ENCODE peak calls at places on chromosome 4, in six cellular contexts. One of them, this sample, is unnamed.

GRCh38 chr4:18689308-18689915 is 667.9 kb upstream of the LCORL start:
- DNase-seq in GM23338: peak
- DNase-seq in stimulated activated CD4-positive, alpha-beta T cell treated with anti-CD3 and anti-CD28 coated beads, Interleukin-4, amount 100 ng/mL, for 48 hours: peak
- DNase-seq in activated effector memory CD4-positive, alpha-beta T cell treated with anti-CD3 and anti-CD28 coated beads, Interleukin-2, amount 50 U/mL, for 16 hours: peak
- DNase-seq in hypothalamus: no peak
- DNase-seq in HCT116: peak
- DNase-seq in this sample: peak

GRCh38 chr4:28250646-28251045 is 1390.0 kb downstream of the STIM2 start:
- DNase-seq in HCT116: no peak
- DNase-seq in GM23338: no peak
- DNase-seq in hypothalamus: no peak
- DNase-seq in stimulated activated CD4-positive, alpha-beta T cell treated with anti-CD3 and anti-CD28 coated beads, Interleukin-4, amount 100 ng/mL, for 48 hours: no peak
- DNase-seq in activated effector memory CD4-positive, alpha-beta T cell treated with anti-CD3 and anti-CD28 coated beads, Interleukin-2, amount 50 U/mL, for 16 hours: no peak
- DNase-seq in this sample: no peak

GRCh38 chr4:183765121-183765990 is 106.3 kb downstream of the TRAPPC11 start:
- DNase-seq in hypothalamus: no peak
- DNase-seq in GM23338: peak
- DNase-seq in stimulated activated CD4-positive, alpha-beta T cell treated with anti-CD3 and anti-CD28 coated beads, Interleukin-4, amount 100 ng/mL, for 48 hours: no peak
- DNase-seq in activated effector memory CD4-positive, alpha-beta T cell treated with anti-CD3 and anti-CD28 coated beads, Interleukin-2, amount 50 U/mL, for 16 hours: no peak
- DNase-seq in HCT116: no peak
- DNase-seq in this sample: no peak

GRCh38 chr4:6230502-6230785 is 30.1 kb upstream of the JAKMIP1 start:
- DNase-seq in activated effector memory CD4-positive, alpha-beta T cell treated with anti-CD3 and anti-CD28 coated beads, Interleukin-2, amount 50 U/mL, for 16 hours: no peak
- DNase-seq in hypothalamus: no peak
- DNase-seq in stimulated activated CD4-positive, alpha-beta T cell treated with anti-CD3 and anti-CD28 coated beads, Interleukin-4, amount 100 ng/mL, for 48 hours: no peak
- DNase-seq in HCT116: no peak
- DNase-seq in GM23338: no peak
- DNase-seq in this sample: no peak

GRCh38 chr4:142406917-142407501 is 439.1 kb downstream of the INPP4B start:
- DNase-seq in GM23338: no peak
- DNase-seq in stimulated activated CD4-positive, alpha-beta T cell treated with anti-CD3 and anti-CD28 coated beads, Interleukin-4, amount 100 ng/mL, for 48 hours: no peak
- DNase-seq in activated effector memory CD4-positive, alpha-beta T cell treated with anti-CD3 and anti-CD28 coated beads, Interleukin-2, amount 50 U/mL, for 16 hours: peak
- DNase-seq in hypothalamus: no peak
- DNase-seq in HCT116: no peak
- DNase-seq in this sample: no peak

GRCh38 chr4:19736968-19737756 is 514.5 kb upstream of the SLIT2 start:
- DNase-seq in activated effector memory CD4-positive, alpha-beta T cell treated with anti-CD3 and anti-CD28 coated beads, Interleukin-2, amount 50 U/mL, for 16 hours: no peak
- DNase-seq in GM23338: no peak
- DNase-seq in HCT116: no peak
- DNase-seq in stimulated activated CD4-positive, alpha-beta T cell treated with anti-CD3 and anti-CD28 coated beads, Interleukin-4, amount 100 ng/mL, for 48 hours: no peak
- DNase-seq in hypothalamus: no peak
- DNase-seq in this sample: no peak

GRCh38 chr4:76611611-76612010 is 176.6 kb downstream of the SHROOM3 start:
- DNase-seq in GM23338: no peak
- DNase-seq in hypothalamus: no peak
- DNase-seq in activated effector memory CD4-positive, alpha-beta T cell treated with anti-CD3 and anti-CD28 coated beads, Interleukin-2, amount 50 U/mL, for 16 hours: no peak
- DNase-seq in stimulated activated CD4-positive, alpha-beta T cell treated with anti-CD3 and anti-CD28 coated beads, Interleukin-4, amount 100 ng/mL, for 48 hours: no peak
- DNase-seq in HCT116: no peak
- DNase-seq in this sample: no peak

GRCh38 chr4:159368320-159368719 is 265.4 kb downstream of the RAPGEF2 start:
- DNase-seq in stimulated activated CD4-positive, alpha-beta T cell treated with anti-CD3 and anti-CD28 coated beads, Interleukin-4, amount 100 ng/mL, for 48 hours: no peak
- DNase-seq in HCT116: no peak
- DNase-seq in activated effector memory CD4-positive, alpha-beta T cell treated with anti-CD3 and anti-CD28 coated beads, Interleukin-2, amount 50 U/mL, for 16 hours: no peak
- DNase-seq in GM23338: no peak
- DNase-seq in hypothalamus: no peak
- DNase-seq in this sample: no peak

GRCh38 chr4:41887821-41888699 is 47.2 kb upstream of the TMEM33 start:
- DNase-seq in activated effector memory CD4-positive, alpha-beta T cell treated with anti-CD3 and anti-CD28 coated beads, Interleukin-2, amount 50 U/mL, for 16 hours: peak
- DNase-seq in HCT116: peak
- DNase-seq in stimulated activated CD4-positive, alpha-beta T cell treated with anti-CD3 and anti-CD28 coated beads, Interleukin-4, amount 100 ng/mL, for 48 hours: no peak
- DNase-seq in GM23338: peak
- DNase-seq in hypothalamus: no peak
- DNase-seq in this sample: no peak

GRCh38 chr4:154615211-154615610 is 2.8 kb upstream of the FGG start:
- DNase-seq in HCT116: no peak
- DNase-seq in stimulated activated CD4-positive, alpha-beta T cell treated with anti-CD3 and anti-CD28 coated beads, Interleukin-4, amount 100 ng/mL, for 48 hours: no peak
- DNase-seq in activated effector memory CD4-positive, alpha-beta T cell treated with anti-CD3 and anti-CD28 coated beads, Interleukin-2, amount 50 U/mL, for 16 hours: no peak
- DNase-seq in hypothalamus: no peak
- DNase-seq in GM23338: no peak
- DNase-seq in this sample: no peak

GRCh38 chr4:176293660-176294059 is 24.6 kb upstream of the ASB5 start:
- DNase-seq in activated effector memory CD4-positive, alpha-beta T cell treated with anti-CD3 and anti-CD28 coated beads, Interleukin-2, amount 50 U/mL, for 16 hours: no peak
- DNase-seq in stimulated activated CD4-positive, alpha-beta T cell treated with anti-CD3 and anti-CD28 coated beads, Interleukin-4, amount 100 ng/mL, for 48 hours: no peak
- DNase-seq in HCT116: no peak
- DNase-seq in GM23338: no peak
- DNase-seq in hypothalamus: no peak
- DNase-seq in this sample: no peak

GRCh38 chr4:153152453-153153338 is 51.5 kb upstream of the TRIM2 start:
- DNase-seq in HCT116: no peak
- DNase-seq in GM23338: peak
- DNase-seq in hypothalamus: peak
- DNase-seq in stimulated activated CD4-positive, alpha-beta T cell treated with anti-CD3 and anti-CD28 coated beads, Interleukin-4, amount 100 ng/mL, for 48 hours: peak
- DNase-seq in activated effector memory CD4-positive, alpha-beta T cell treated with anti-CD3 and anti-CD28 coated beads, Interleukin-2, amount 50 U/mL, for 16 hours: peak
- DNase-seq in this sample: no peak

GRCh38 chr4:88177981-88178632 is 19.7 kb upstream of the ABCG2 start:
- DNase-seq in stimulated activated CD4-positive, alpha-beta T cell treated with anti-CD3 and anti-CD28 coated beads, Interleukin-4, amount 100 ng/mL, for 48 hours: no peak
- DNase-seq in GM23338: peak
- DNase-seq in activated effector memory CD4-positive, alpha-beta T cell treated with anti-CD3 and anti-CD28 coated beads, Interleukin-2, amount 50 U/mL, for 16 hours: no peak
- DNase-seq in hypothalamus: no peak
- DNase-seq in HCT116: peak
- DNase-seq in this sample: peak

GRCh38 chr4:808860-809570 is 16.9 kb downstream of the CPLX1 start:
- DNase-seq in GM23338: no peak
- DNase-seq in HCT116: no peak
- DNase-seq in activated effector memory CD4-positive, alpha-beta T cell treated with anti-CD3 and anti-CD28 coated beads, Interleukin-2, amount 50 U/mL, for 16 hours: no peak
- DNase-seq in stimulated activated CD4-positive, alpha-beta T cell treated with anti-CD3 and anti-CD28 coated beads, Interleukin-4, amount 100 ng/mL, for 48 hours: no peak
- DNase-seq in hypothalamus: no peak
- DNase-seq in this sample: no peak